ENCODE peak calls at places on chromosomes 1 and 21, in seven cellular contexts. Q, U, C, P, O, E and N are unnamed samples.

GRCh38 chr1:57131257-57131656 is 165.4 kb upstream of the C8B start:
- DNase-seq in Q (no peak), U (no peak), C (no peak), P (no peak), O (no peak), E (no peak), N (no peak)

GRCh38 chr21:20999567-21000169 is 1.5 kb downstream of the NCAM2 start:
- DNase-seq in Q (no peak), U (peak), C (no peak), P (peak), O (no peak), E (peak), N (peak)

GRCh38 chr1:21262282-21263051 is 27.8 kb downstream of the ECE1 start:
- DNase-seq in Q (peak), U (no peak), C (peak), P (peak), O (peak), E (peak), N (no peak)

GRCh38 chr1:14598498-14599172 is at the start of gene KAZN:
- DNase-seq in Q (peak), U (no peak), C (no peak), P (no peak), O (no peak), E (peak), N (no peak)

GRCh38 chr1:94787676-94788075 is 32.5 kb upstream of the SLC44A3 start:
- DNase-seq in Q (no peak), U (no peak), C (no peak), P (no peak), O (no peak), E (no peak), N (no peak)

GRCh38 chr1:38073926-38074677 is 27.5 kb upstream of the POU3F1 start:
- DNase-seq in Q (no peak), U (no peak), C (no peak), P (no peak), O (no peak), E (no peak), N (no peak)

GRCh38 chr1:11673089-11673769 is 7.7 kb downstream of the MAD2L2 start:
- DNase-seq in Q (no peak), U (no peak), C (no peak), P (no peak), O (no peak), E (no peak), N (no peak)

GRCh38 chr1:220803401-220804201 is 16.9 kb downstream of the MTARC1 start:
- DNase-seq in Q (no peak), U (no peak), C (no peak), P (peak), O (no peak), E (peak), N (no peak)

GRCh38 chr1:56676571-56677035 is 31.5 kb downstream of the PRKAA2 start:
- DNase-seq in Q (no peak), U (no peak), C (peak), P (peak), O (peak), E (no peak), N (peak)